ENCODE peak calls at places on chromosomes 13 and 19, in five cellular contexts. T is activated CD8-positive, alpha-beta T cell treated with anti-CD3 and anti-CD28 coated beads for 36 hours; A is activated T-cell treated with anti-CD3 and anti-CD28 coated beads for 1 hour; F is LoVo; R is NCI-H69. Y is an unnamed sample.

GRCh38 chr19:17681505-17682125 is 6.5 kb downstream of the UNC13A start:
- DNase-seq in T (peak), A (peak), F (peak), R (no peak), Y (no peak)

GRCh38 chr13:49213539-49213938 is 6.6 kb upstream of the MLNR start:
- DNase-seq in T (no peak), A (no peak), F (no peak), R (no peak), Y (no peak)

GRCh38 chr13:30730526-30730925 is 4.8 kb upstream of the ALOX5AP start:
- DNase-seq in T (no peak), A (no peak), F (no peak), R (peak), Y (no peak)

GRCh38 chr13:80618777-80619176 is 277.9 kb upstream of the SPRY2 start:
- DNase-seq in T (no peak), A (no peak), F (no peak), R (no peak), Y (no peak)

GRCh38 chr19:5534787-5535586 is 32.8 kb downstream of the TINCR start:
- DNase-seq in T (peak), A (no peak), F (no peak), R (peak), Y (no peak)

GRCh38 chr13:30846844-30847243 is 59.2 kb upstream of the MEDAG start:
- DNase-seq in T (no peak), A (no peak), F (no peak), R (no peak), Y (no peak)

GRCh38 chr13:39776439-39776838 is 121.0 kb downstream of the COG6 start:
- DNase-seq in T (peak), A (no peak), F (no peak), R (no peak), Y (peak)

GRCh38 chr19:17830567-17831418 is 9.5 kb upstream of the INSL3 start:
- DNase-seq in T (peak), A (peak), F (peak), R (peak), Y (peak)

GRCh38 chr19:18479964-18480723 is 41.7 kb downstream of the ELL start:
- DNase-seq in T (no peak), A (no peak), F (no peak), R (peak), Y (no peak)

GRCh38 chr19:5539431-5539833 is 28.3 kb downstream of the TINCR start:
- DNase-seq in T (no peak), A (no peak), F (no peak), R (peak), Y (no peak)

GRCh38 chr19:3346677-3347353 is 19.6 kb upstream of the NFIC start:
- DNase-seq in T (no peak), A (no peak), F (no peak), R (no peak), Y (no peak)

GRCh38 chr19:38243279-38243673 is 12.9 kb downstream of the PPP1R14A start:
- DNase-seq in T (no peak), A (no peak), F (no peak), R (no peak), Y (no peak)

GRCh38 chr13:30191491-30192100 is 115.8 kb downstream of the KATNAL1 start:
- DNase-seq in T (no peak), A (no peak), F (peak), R (no peak), Y (peak)

GRCh38 chr13:106466691-106467405 is 68.6 kb downstream of the EFNB2 start:
- DNase-seq in T (no peak), A (no peak), F (no peak), R (no peak), Y (peak)

GRCh38 chr13:78410164-78410563 is 193.2 kb downstream of the POU4F1 start:
- DNase-seq in T (no peak), A (no peak), F (no peak), R (no peak), Y (no peak)

GRCh38 chr13:39484506-39485313 is 118.3 kb downstream of the LHFPL6 start:
- DNase-seq in T (no peak), A (no peak), F (no peak), R (no peak), Y (no peak)

GRCh38 chr13:27327633-27328032 is 57.0 kb downstream of the RASL11A start:
- DNase-seq in T (no peak), A (no peak), F (no peak), R (no peak), Y (no peak)

Y was measured in SW480.